ENCODE peak calls at places on chromosomes 7 and 10, in four cellular contexts. C is stimulated activated CD4-positive, alpha-beta T cell treated with anti-CD3 and anti-CD28 coated beads, Interleukin-1b, Interleukin-23, amount 100 ng/mL, for 1 hour; U is occipital lobe; J is MV-4-11. H is an unnamed sample.

GRCh38 chr7:65974876-65975275 is 7.1 kb downstream of the GUSB start:
- DNase-seq in C (no peak), U (no peak), J (no peak), H (no peak)

GRCh38 chr7:34530211-34530610 is 127.8 kb upstream of the NPSR1 start:
- DNase-seq in C (no peak), U (no peak), J (no peak), H (no peak)

GRCh38 chr7:145360511-145361100 is 524.8 kb upstream of the TPK1 start:
- DNase-seq in C (no peak), U (no peak), J (no peak), H (no peak)

GRCh38 chr7:136389933-136390332 is 412.8 kb upstream of the MTPN start:
- DNase-seq in C (no peak), U (no peak), J (no peak), H (no peak)

GRCh38 chr7:124179641-124180040 is 146.8 kb upstream of the TMEM229A start:
- DNase-seq in C (no peak), U (no peak), J (no peak), H (no peak)

GRCh38 chr7:47197508-47197907 is 384.4 kb downstream of the TNS3 start:
- DNase-seq in C (no peak), U (no peak), J (peak), H (no peak)

GRCh38 chr7:37698782-37699181 is 15.2 kb downstream of the GPR141 start:
- DNase-seq in C (no peak), U (no peak), J (no peak), H (no peak)

GRCh38 chr7:94252971-94253370 is 141.7 kb upstream of the COL1A2 start:
- DNase-seq in C (no peak), U (no peak), J (no peak), H (no peak)

GRCh38 chr10:131144711-131145375 is 166.7 kb downstream of the TCERG1L start:
- DNase-seq in C (no peak), U (no peak), J (no peak), H (no peak)

GRCh38 chr10:17013131-17013530 is 116.5 kb downstream of the CUBN start:
- DNase-seq in C (no peak), U (no peak), J (no peak), H (no peak)

GRCh38 chr7:79454325-79454960 is 976 bp upstream of the MAGI2 start:
- DNase-seq in C (no peak), U (no peak), J (no peak), H (no peak)

GRCh38 chr10:77898323-77899079 is 28.1 kb downstream of the DLG5 start:
- DNase-seq in C (no peak), U (no peak), J (peak), H (no peak)

GRCh38 chr7:29106128-29106988 is 40.0 kb downstream of the CPVL start:
- DNase-seq in C (no peak), U (peak), J (peak), H (peak)

GRCh38 chr7:79293655-79294142 is 159.8 kb downstream of the MAGI2 start:
- DNase-seq in C (no peak), U (no peak), J (no peak), H (no peak)

GRCh38 chr7:30929686-30930085 is 18.0 kb downstream of the AQP1 start:
- DNase-seq in C (no peak), U (no peak), J (no peak), H (no peak)

GRCh38 chr10:123633106-123633505 is 33.0 kb upstream of the GPR26 start:
- DNase-seq in C (no peak), U (no peak), J (no peak), H (no peak)

GRCh38 chr10:6270951-6271350 is 68.2 kb downstream of the PFKFB3 start:
- DNase-seq in C (no peak), U (no peak), J (no peak), H (no peak)

GRCh38 chr7:927031-927671 is 27.3 kb downstream of the ADAP1 start:
- DNase-seq in C (no peak), U (peak), J (no peak), H (no peak)

GRCh38 chr7:124155400-124156022 is 122.6 kb upstream of the TMEM229A start:
- DNase-seq in C (no peak), U (no peak), J (no peak), H (peak)

GRCh38 chr7:11747715-11748485 is 84.1 kb downstream of the THSD7A start:
- DNase-seq in C (no peak), U (no peak), J (no peak), H (no peak)

GRCh38 chr7:30278849-30279505 is 5.4 kb upstream of the ZNRF2 start:
- DNase-seq in C (no peak), U (no peak), J (peak), H (no peak)

GRCh38 chr10:33085313-33085833 is 127.3 kb upstream of the ITGB1 start:
- DNase-seq in C (no peak), U (no peak), J (no peak), H (no peak)

GRCh38 chr10:75660833-75661232 is 229.4 kb downstream of the LRMDA start:
- DNase-seq in C (no peak), U (no peak), J (no peak), H (no peak)

GRCh38 chr7:128404143-128404681 is 5.6 kb downstream of the IMPDH1 start:
- DNase-seq in C (no peak), U (no peak), J (no peak), H (no peak)

GRCh38 chr7:94348142-94348541 is 46.6 kb upstream of the COL1A2 start:
- DNase-seq in C (no peak), U (no peak), J (peak), H (no peak)

GRCh38 chr7:143263266-143264195 is at the start of gene GSTK1:
- DNase-seq in C (peak), U (peak), J (peak), H (no peak)

GRCh38 chr10:119335671-119336353 is 128.4 kb downstream of the GRK5 start:
- DNase-seq in C (no peak), U (no peak), J (no peak), H (no peak)

GRCh38 chr10:14156101-14156500 is 174.6 kb downstream of the FRMD4A start:
- DNase-seq in C (no peak), U (no peak), J (no peak), H (no peak)

GRCh38 chr7:36157506-36158320 is 4.7 kb downstream of the EEPD1 start:
- DNase-seq in C (no peak), U (no peak), J (no peak), H (no peak)

GRCh38 chr10:69439813-69440506 is 11.3 kb upstream of the TSPAN15 start:
- DNase-seq in C (no peak), U (no peak), J (peak), H (no peak)

GRCh38 chr10:32140403-32140802 is 84.2 kb upstream of the KIF5B start:
- DNase-seq in C (no peak), U (no peak), J (no peak), H (no peak)

GRCh38 chr10:133422821-133423771 is 1.3 kb downstream of the SPRN start:
- DNase-seq in C (no peak), U (no peak), J (no peak), H (no peak)

GRCh38 chr10:118002581-118002980 is 44.2 kb downstream of the RAB11FIP2 start:
- DNase-seq in C (no peak), U (no peak), J (peak), H (no peak)

GRCh38 chr7:70693690-70694356 is 438.1 kb upstream of the GALNT17 start:
- DNase-seq in C (peak), U (peak), J (peak), H (no peak)

GRCh38 chr10:52187521-52188258 is 126.4 kb upstream of the DKK1 start:
- DNase-seq in C (no peak), U (no peak), J (no peak), H (no peak)

GRCh38 chr10:122121059-122121458 is 132.1 kb downstream of the TACC2 start:
- DNase-seq in C (no peak), U (no peak), J (no peak), H (no peak)

GRCh38 chr7:34928052-34928451 is 109.2 kb downstream of the DPY19L1 start:
- DNase-seq in C (peak), U (peak), J (no peak), H (no peak)